ENCODE peak calls at places on chromosomes 3 and 15, in ten cellular contexts. X, H, U, L, T, I, C, A, Z and P are unnamed samples.

GRCh38 chr3:58041826-58042324 is 33.7 kb downstream of the FLNB start:
- DNase-seq in X (peak; percentile 98), H (no peak), U (no peak), L (no peak), T (no peak), I (no peak), C (no peak), A (no peak), Z (peak; percentile 31), P (no peak)

GRCh38 chr3:178198329-178198728 is 337.9 kb upstream of the KCNMB2 start:
- DNase-seq in X (peak; percentile 29), H (no peak), U (peak; percentile 33), L (no peak), T (no peak), I (no peak), C (no peak), A (no peak), Z (peak; percentile 46), P (no peak)

GRCh38 chr3:42489937-42490227 is 12.6 kb upstream of the VIPR1 start:
- DNase-seq in X (no peak), H (no peak), U (no peak), L (no peak), T (no peak), I (no peak), C (no peak), A (no peak), Z (no peak), P (no peak)

GRCh38 chr3:15271785-15272381 is 60.5 kb downstream of the SH3BP5 start:
- DNase-seq in X (no peak), H (peak; percentile 50), U (no peak), L (no peak), T (no peak), I (no peak), C (peak; percentile 19), A (peak; percentile 86), Z (no peak), P (peak; percentile 39)

GRCh38 chr15:71182522-71182921 is 67.3 kb downstream of the THSD4 start:
- DNase-seq in X (peak; percentile 54), H (no peak), U (no peak), L (no peak), T (no peak), I (no peak), C (no peak), A (no peak), Z (no peak), P (no peak)

GRCh38 chr15:100263721-100264455 is 77.9 kb downstream of the ADAMTS17 start:
- DNase-seq in X (no peak), H (no peak), U (no peak), L (no peak), T (no peak), I (no peak), C (no peak), A (no peak), Z (no peak), P (no peak)

GRCh38 chr3:51982352-51982837 is 940 bp upstream of the ACY1 start:
- DNase-seq in X (no peak), H (peak; percentile 39), U (no peak), L (no peak), T (no peak), I (peak; percentile 82), C (no peak), A (peak; percentile 57), Z (peak; percentile 75), P (peak; percentile 66)

GRCh38 chr3:107411779-107412178 is 34.5 kb downstream of the CCDC54 start:
- DNase-seq in X (no peak), H (no peak), U (no peak), L (no peak), T (no peak), I (no peak), C (no peak), A (no peak), Z (no peak), P (no peak)

GRCh38 chr15:68620721-68621528 is 42.1 kb downstream of the CORO2B start:
- DNase-seq in X (peak; percentile 96), H (no peak), U (peak; percentile 8), L (peak; percentile 92), T (peak; percentile 92), I (no peak), C (peak; percentile 88), A (no peak), Z (no peak), P (peak; percentile 86)

GRCh38 chr3:194484614-194485013 is 2.2 kb downstream of the ATP13A3 start:
- DNase-seq in X (no peak), H (no peak), U (no peak), L (no peak), T (no peak), I (no peak), C (no peak), A (no peak), Z (no peak), P (no peak)
- H3K4me3 ChIP-seq in X (peak overlapping the region; percentile 25), H (peak overlapping the region; percentile 73), U (no peak overlapping the region), L (peak overlapping the region; percentile 88), T (no peak overlapping the region), I (peak overlapping the region; percentile 77), C (no peak overlapping the region), A (peak overlapping the region; percentile 66), Z (peak overlapping the region; percentile 92), P (no peak overlapping the region)

GRCh38 chr15:94125698-94126097 is 105.7 kb upstream of the MCTP2 start:
- DNase-seq in X (no peak), H (no peak), U (no peak), L (no peak), T (no peak), I (no peak), C (no peak), A (no peak), Z (no peak), P (no peak)

GRCh38 chr15:94125131-94125530 is 106.2 kb upstream of the MCTP2 start:
- DNase-seq in X (no peak), H (no peak), U (no peak), L (no peak), T (no peak), I (no peak), C (no peak), A (no peak), Z (no peak), P (no peak)

GRCh38 chr15:94119215-94119815 is 112.0 kb upstream of the MCTP2 start:
- DNase-seq in X (no peak), H (no peak), U (no peak), L (no peak), T (peak; percentile 63), I (no peak), C (peak; percentile 42), A (no peak), Z (no peak), P (peak; percentile 18)

DNA sequence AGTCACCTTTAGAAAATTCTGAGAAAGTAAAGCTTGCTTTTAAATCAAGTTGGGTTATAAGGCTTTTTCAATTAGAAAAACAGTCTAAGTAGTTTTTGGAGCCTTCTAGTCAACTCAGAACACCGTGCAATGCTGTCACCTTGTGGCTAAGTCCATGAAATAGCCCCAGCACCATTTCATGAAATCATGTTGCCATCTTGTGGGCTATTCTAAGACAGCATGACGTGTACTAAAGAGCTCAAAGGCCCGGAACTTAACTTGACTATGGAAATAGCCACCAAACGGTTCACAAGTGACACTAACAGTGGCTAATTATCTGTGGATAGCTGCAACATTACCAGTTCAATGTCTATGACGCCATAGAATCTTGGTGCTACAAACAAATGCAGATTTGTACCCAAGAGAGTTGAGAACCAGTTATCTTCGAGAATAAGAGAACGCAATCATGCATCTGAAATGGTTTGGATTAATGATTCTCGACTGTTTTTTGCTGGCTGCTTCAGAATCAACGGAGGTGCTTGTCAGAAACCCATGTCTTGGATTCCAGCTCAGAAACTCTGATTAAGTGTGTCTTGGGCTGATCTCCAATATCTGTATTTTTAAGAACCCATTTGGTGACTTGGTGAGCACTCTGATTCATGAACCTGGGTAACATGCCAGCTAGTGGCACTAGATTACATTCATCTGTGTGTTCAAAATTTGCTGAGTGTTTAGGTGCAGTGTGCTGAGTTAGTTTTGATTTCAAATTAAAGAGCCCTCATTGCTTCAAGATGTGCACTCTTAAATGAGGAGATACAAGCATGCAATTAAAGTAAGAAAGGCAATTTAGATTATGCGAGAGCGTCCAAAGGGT is 111.2 kb upstream of the MCTP2 start:
- DNase-seq in X (peak; percentile 76), H (peak; percentile 79), U (peak; percentile 85), L (peak; percentile 73), T (peak; percentile 73), I (peak; percentile 86), C (peak; percentile 63), A (peak; percentile 45), Z (peak; percentile 86), P (peak; percentile 42)
- TF ChIP-seq CTCF in X (peak; percentile 100), H (peak; percentile 98), U (peak; percentile 97), L (peak; percentile 85), T (peak; percentile 100), I (peak; percentile 96), C (peak; percentile 99), A (peak; percentile 58), Z (peak; percentile 98), P (peak; percentile 89)

GRCh38 chr15:74130849-74131617 is 647 bp downstream of the ISLR2 start:
- DNase-seq in X (no peak), H (no peak), U (no peak), L (no peak), T (no peak), I (no peak), C (no peak), A (no peak), Z (no peak), P (no peak)
- H3K4me3 ChIP-seq in X (no peak overlapping the region), H (no peak overlapping the region), U (no peak overlapping the region), L (no peak overlapping the region), T (no peak overlapping the region), I (no peak overlapping the region), C (no peak overlapping the region), A (no peak overlapping the region), Z (peak overlapping the region; percentile 24), P (peak overlapping the region; percentile 52)

DNA sequence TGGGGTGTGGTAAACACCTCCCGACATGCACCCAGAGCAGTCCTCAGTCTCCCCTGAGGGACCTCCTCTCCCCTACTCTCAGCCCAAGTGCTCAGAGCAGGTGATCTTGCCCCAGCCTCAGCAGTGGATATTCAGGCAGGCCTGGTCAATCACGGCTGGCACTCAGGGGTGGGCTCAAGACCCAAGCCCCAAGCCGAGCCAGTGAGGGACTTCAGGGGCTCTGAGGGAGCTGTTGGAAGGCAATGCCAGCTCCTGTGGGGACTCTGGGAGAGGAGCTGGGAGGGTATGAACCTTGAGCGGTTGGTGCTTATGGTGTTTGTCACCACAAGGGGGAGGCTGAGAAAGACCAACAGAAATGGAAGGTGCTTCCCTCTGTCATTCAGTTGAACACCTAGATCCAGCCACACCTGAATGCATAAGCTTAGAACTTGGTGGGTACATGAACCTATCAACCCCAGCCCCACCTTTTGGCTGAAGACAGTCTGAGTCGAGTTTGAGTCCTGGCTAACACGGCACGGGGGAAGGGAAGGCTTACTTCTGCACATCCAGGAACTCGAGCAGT is 19.4 kb downstream of the ALS2CL start:
- DNase-seq in X (no peak), H (peak; percentile 24), U (no peak), L (no peak), T (peak; percentile 3), I (no peak), C (no peak), A (no peak), Z (no peak), P (no peak)
- TF ChIP-seq CTCF in X (peak; percentile 4), H (peak; percentile 60), U (peak; percentile 38), L (no peak), T (no peak), I (no peak), C (no peak), A (peak; percentile 6), Z (peak; percentile 50), P (no peak)

DNA sequence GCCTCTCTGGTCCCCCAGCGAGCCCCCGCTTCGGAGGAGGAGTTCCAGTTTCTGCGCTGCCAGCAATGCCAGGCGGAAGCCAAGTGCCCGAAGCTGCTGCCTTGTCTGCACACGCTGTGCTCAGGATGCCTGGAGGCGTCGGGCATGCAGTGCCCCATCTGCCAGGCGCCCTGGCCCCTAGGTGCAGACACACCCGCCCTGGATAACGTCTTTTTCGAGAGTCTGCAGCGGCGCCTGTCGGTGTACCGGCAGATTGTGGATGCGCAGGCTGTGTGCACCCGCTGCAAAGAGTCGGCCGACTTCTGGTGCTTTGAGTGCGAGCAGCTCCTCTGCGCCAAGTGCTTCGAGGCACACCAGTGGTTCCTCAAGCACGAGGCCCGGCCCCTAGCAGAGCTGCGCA is 3.5 kb downstream of the PML start:
- DNase-seq in X (no peak), H (no peak), U (no peak), L (no peak), T (no peak), I (no peak), C (no peak), A (no peak), Z (no peak), P (no peak)
- H3K4me3 ChIP-seq in X (no peak overlapping the region), H (no peak overlapping the region), U (no peak overlapping the region), L (no peak overlapping the region), T (no peak overlapping the region), I (no peak overlapping the region), C (no peak overlapping the region), A (peak overlapping the region; percentile 94), Z (no peak overlapping the region), P (peak overlapping the region; percentile 82)